ENCODE peak calls at places on chromosomes 5 and 9, in four cellular contexts. O, C, M and L are unnamed samples.

GRCh38 chr5:180296778-180297177 is 4.9 kb upstream of the MAPK9 start:
- DNase-seq in O (peak), C (no peak), M (no peak), L (no peak)

GRCh38 chr5:96703384-96703910 is 41.3 kb downstream of the CAST start:
- DNase-seq in O (no peak), C (no peak), M (no peak), L (no peak)

GRCh38 chr5:25295067-25295466 is 650.3 kb upstream of the CDH10 start:
- DNase-seq in O (no peak), C (no peak), M (no peak), L (no peak)

GRCh38 chr9:123365287-123365880 is 9.4 kb downstream of the CRB2 start:
- DNase-seq in O (no peak), C (peak), M (no peak), L (peak)

GRCh38 chr5:142289708-142290573 is 34.9 kb downstream of the SPRY4 start:
- DNase-seq in O (no peak), C (no peak), M (no peak), L (no peak)

GRCh38 chr5:73030995-73031394 is 75.2 kb downstream of the FCHO2 start:
- DNase-seq in O (peak), C (peak), M (no peak), L (peak)

GRCh38 chr5:135027318-135027698 is 6.7 kb downstream of the PITX1 start:
- DNase-seq in O (no peak), C (peak), M (peak), L (no peak)

GRCh38 chr5:305459-305858 is 16.1 kb upstream of the AHRR start:
- DNase-seq in O (no peak), C (no peak), M (no peak), L (no peak)

GRCh38 chr9:88706193-88707112 is 171.5 kb downstream of the NXNL2 start:
- DNase-seq in O (no peak), C (no peak), M (no peak), L (no peak)

GRCh38 chr9:116163293-116164055 is 9.9 kb downstream of the PAPPA start:
- DNase-seq in O (no peak), C (no peak), M (no peak), L (peak)

GRCh38 chr5:136018814-136019777 is 9.7 kb upstream of the TGFBI start:
- DNase-seq in O (peak), C (no peak), M (no peak), L (no peak)

GRCh38 chr5:78984611-78985406 is at the start of gene ARSB:
- DNase-seq in O (peak), C (peak), M (peak), L (peak)

GRCh38 chr5:7805379-7805778 is 45.6 kb downstream of the CFAP90 start:
- DNase-seq in O (peak), C (no peak), M (no peak), L (peak)

GRCh38 chr5:137575847-137576246 is 76.7 kb upstream of the SPOCK1 start:
- DNase-seq in O (no peak), C (no peak), M (no peak), L (no peak)

GRCh38 chr9:133355881-133356357 is 368 bp downstream of the SURF1 start:
- DNase-seq in O (no peak), C (no peak), M (no peak), L (peak)

GRCh38 chr5:89313804-89314588 is 431.0 kb upstream of the MEF2C start:
- DNase-seq in O (peak), C (no peak), M (no peak), L (peak)

GRCh38 chr9:136080716-136081112 is 14.4 kb downstream of the NACC2 start:
- DNase-seq in O (no peak), C (peak), M (no peak), L (no peak)

GRCh38 chr5:151182501-151182900 is 24.9 kb upstream of the ANXA6 start:
- DNase-seq in O (no peak), C (no peak), M (no peak), L (no peak)

GRCh38 chr9:385818-386398 is 171.2 kb downstream of the DOCK8 start:
- DNase-seq in O (peak), C (peak), M (peak), L (peak)

DNA sequence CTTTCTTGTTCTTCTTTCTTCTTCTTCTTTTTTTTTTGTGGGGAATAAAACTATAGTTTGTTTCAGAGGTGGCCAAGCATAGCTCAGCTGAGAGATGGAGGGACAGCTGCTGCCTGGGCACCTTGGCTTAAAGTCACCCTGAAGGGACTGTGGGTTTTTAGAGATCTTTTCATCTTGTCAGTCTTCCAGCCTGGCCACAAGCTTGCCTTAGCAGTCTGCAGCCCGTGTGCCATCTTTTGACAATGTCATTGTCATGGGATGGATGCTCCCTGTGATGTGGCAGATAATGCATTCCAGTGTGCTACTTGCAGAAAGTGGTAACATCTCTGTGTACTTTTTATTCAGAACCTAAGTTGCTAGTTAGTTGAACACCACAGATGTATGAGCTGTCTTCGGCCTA is 280.8 kb downstream of the FANCC start:
- DNase-seq in O (no peak), C (no peak), M (no peak), L (no peak)
- H3K56ac ChIP-seq in O (no peak), C (no peak), M (no peak), L (no peak)

DNA sequence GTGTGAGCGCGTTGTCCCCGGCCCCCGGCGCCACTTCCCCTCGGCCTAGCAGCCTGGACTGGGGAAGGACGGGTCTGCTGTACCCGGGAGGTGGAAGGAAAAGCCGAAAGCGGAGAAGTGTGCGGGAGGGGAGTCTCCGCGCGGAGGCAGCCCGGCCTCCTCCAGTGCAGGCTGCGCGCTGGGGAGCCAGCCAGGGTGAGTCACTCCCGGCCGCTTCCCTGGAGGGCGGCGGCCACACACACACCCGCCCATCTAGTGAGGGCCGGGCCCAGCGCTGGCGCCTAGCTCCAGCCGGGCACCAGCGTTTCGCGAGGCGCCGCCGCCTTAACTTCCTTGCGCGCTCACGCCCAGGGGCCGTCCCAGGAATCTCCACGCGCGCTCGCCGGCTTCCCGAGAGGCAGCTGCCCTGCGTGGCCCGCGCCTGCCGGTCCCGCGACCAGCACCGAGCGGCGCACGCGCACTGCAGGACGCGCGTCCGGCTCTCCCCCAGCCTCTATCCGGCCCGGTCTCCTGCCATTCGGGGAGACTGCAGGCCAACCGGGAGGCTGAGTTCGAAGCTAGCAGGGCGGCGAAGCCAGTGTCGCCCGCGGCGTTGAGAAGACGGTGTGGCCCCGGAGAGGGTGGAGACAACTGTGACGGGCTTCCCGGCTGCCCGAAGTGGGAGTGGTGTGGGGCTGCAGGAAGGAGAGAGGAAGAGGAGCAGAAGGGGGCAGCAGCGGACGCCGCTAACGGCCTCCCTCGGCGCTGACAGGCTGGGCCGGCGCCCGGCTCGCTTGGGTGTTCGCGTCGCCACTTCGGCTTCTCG is at the start of gene JAK2:
- DNase-seq in O (peak), C (peak), M (peak), L (peak)
- H3K56ac ChIP-seq in O (peak), C (no peak), M (peak), L (peak)

DNA sequence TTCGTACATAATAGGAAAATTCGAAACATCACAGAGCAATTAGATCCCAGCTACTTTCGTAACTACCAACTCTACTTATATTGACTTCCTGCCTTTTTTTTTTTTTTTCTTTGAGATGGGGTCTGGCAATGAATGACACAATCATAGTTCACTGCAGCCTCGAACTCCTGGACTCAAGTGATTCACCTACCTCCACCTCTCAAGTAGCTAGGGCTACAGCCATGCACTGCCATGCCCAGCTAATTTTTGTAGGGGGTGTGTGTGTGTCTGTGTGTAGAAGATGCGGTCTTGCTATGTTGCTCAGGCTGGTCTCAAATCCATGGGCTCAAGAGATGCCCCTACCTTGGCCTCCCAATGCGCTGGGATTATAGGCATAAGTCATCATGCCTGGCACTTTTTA is 5.8 kb upstream of the PAIP2 start:
- DNase-seq in O (no peak), C (no peak), M (no peak), L (peak)
- H3K56ac ChIP-seq in O (no peak), C (no peak), M (no peak), L (no peak)

GRCh38 chr9:137391411-137391754 is 31.6 kb downstream of the EXD3 start:
- DNase-seq in O (no peak), C (no peak), M (no peak), L (no peak)

GRCh38 chr9:137388589-137389427 is 34.2 kb downstream of the EXD3 start:
- DNase-seq in O (no peak), C (peak), M (no peak), L (no peak)

GRCh38 chr9:137389428-137389746 is 33.6 kb downstream of the EXD3 start:
- DNase-seq in O (no peak), C (no peak), M (no peak), L (no peak)

GRCh38 chr9:137392232-137393007 is 30.5 kb downstream of the EXD3 start:
- DNase-seq in O (no peak), C (no peak), M (no peak), L (no peak)

DNA sequence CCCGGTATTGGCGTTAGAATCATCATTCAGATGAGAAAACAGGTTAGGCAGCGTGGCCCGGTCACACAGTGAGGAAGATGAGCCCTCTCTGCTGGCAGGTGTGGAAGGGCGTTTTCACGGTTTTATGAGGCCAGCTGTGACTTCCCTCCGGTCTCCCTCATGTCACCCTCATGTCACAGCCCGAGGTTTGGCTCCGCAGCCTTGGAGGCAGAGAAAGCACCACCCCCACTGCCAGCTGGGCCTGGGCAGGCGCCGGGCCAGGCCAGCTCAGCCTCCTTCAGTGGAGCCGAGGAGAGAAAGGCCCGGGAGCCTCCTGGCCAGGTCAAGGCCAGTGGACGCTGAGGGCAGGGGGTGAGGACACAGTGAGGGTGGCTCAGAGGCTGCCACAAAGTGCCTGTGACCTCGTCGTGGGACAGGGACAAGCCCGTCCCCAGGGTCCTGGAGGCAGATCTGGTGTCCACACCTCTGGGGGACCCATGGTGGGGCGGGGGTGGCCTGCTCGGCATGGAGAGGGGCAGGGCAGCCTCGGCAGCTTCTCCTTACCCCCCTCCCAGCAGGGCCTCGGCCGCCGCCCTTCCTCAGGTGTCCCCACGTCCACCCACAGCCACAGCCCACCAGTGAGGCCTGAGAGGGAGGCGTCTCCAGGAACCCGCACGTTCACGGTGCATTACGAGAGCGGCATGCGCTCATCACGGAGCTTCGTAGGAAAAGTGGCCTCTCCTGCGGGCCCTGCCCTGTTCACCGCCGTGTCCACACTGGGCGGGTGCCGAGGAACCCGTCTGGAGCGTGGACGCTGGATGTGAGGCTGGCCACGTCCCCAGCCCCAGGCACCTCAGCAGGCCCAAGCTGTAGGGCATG is 32.2 kb downstream of the EXD3 start:
- DNase-seq in O (no peak), C (no peak), M (no peak), L (no peak)
- H3K56ac ChIP-seq in O (no peak), C (no peak), M (no peak), L (no peak)

GRCh38 chr9:8432224-8432623 is 632.6 kb upstream of the DMAC1 start:
- DNase-seq in O (no peak), C (no peak), M (no peak), L (no peak)

GRCh38 chr9:8436791-8437190 is 637.2 kb upstream of the DMAC1 start:
- DNase-seq in O (no peak), C (no peak), M (no peak), L (no peak)

GRCh38 chr9:8434621-8435020 is 635.0 kb upstream of the DMAC1 start:
- DNase-seq in O (no peak), C (no peak), M (no peak), L (no peak)

GRCh38 chr9:8437878-8438277 is 638.3 kb upstream of the DMAC1 start:
- DNase-seq in O (no peak), C (no peak), M (no peak), L (peak)

DNA sequence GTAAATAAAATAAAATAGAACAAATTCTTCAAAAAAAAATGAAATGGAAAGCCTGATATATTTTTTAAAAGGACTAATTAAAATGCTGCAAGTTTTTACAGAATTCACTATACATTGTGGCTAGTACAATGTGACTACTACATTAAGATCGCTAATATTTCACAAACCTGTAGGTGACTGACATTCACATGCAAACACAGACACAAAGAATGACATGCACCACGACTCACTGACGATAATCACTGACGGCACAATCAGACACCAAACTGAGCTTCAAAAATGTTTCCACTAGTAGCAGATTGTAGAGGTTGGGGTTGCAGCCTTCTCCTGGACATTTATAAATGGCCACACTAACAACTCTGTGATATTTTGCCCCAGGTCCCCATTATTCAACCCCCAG is 637.7 kb upstream of the DMAC1 start:
- DNase-seq in O (no peak), C (no peak), M (no peak), L (no peak)
- H3K56ac ChIP-seq in O (no peak), C (no peak), M (no peak), L (no peak)